ENCODE peak calls at places on chromosomes 1 and 21, in four cellular contexts. P is left ventricle myocardium inferior, R is GM23338, J is uterus. D is an unnamed sample.

GRCh38 chr1:37901191-37901892 is 42.0 kb upstream of the MTF1 start:
- DNase-seq in R (no peak), P (no peak), J (no peak), D (no peak)

GRCh38 chr1:45685308-45686080 is 839 bp downstream of the GPBP1L1 start:
- DNase-seq in J (no peak), P (no peak), R (peak; percentile 22), D (no peak)

GRCh38 chr1:199272107-199272506 is 633.3 kb downstream of the PTPRC start:
- DNase-seq in J (no peak), R (no peak), P (no peak), D (no peak)

GRCh38 chr1:115781830-115782229 is 13.3 kb upstream of the CASQ2 start:
- DNase-seq in P (no peak), J (no peak), R (no peak), D (no peak)

GRCh38 chr1:47424336-47424982 is 8.4 kb downstream of the FOXE3 start:
- DNase-seq in J (no peak), P (no peak), R (peak; percentile 95), D (no peak)

GRCh38 chr1:243912347-243912746 is 62.3 kb upstream of the AKT3 start:
- DNase-seq in J (no peak), P (no peak), R (no peak), D (no peak)

GRCh38 chr1:10791117-10791951 is 5.1 kb downstream of the CASZ1 start:
- DNase-seq in P (no peak), R (no peak), J (peak; percentile 66), D (no peak)

GRCh38 chr1:175317795-175318194 is 125.2 kb upstream of the KIAA0040 start:
- DNase-seq in R (no peak), P (no peak), J (peak; percentile 40), D (peak; percentile 56)

GRCh38 chr1:67721112-67721511 is 36.1 kb downstream of the GADD45A start:
- DNase-seq in P (no peak), J (no peak), R (no peak), D (no peak)

GRCh38 chr1:245378352-245379144 is 223.8 kb downstream of the KIF26B start:
- DNase-seq in R (peak; percentile 57), J (no peak), P (no peak), D (no peak)

GRCh38 chr1:177476706-177477105 is 305.9 kb downstream of the BRINP2 start:
- DNase-seq in J (no peak), P (no peak), R (no peak), D (no peak)

GRCh38 chr21:14541840-14542495 is 4.1 kb downstream of the SAMSN1 start:
- DNase-seq in J (no peak), R (no peak), P (no peak), D (no peak)

GRCh38 chr1:77193951-77194350 is 25.3 kb downstream of the PIGK start:
- DNase-seq in J (no peak), P (no peak), R (no peak), D (no peak)

GRCh38 chr1:32919811-32920733 is 18.9 kb upstream of the TMEM54 start:
- DNase-seq in P (no peak), R (no peak), J (no peak), D (no peak)

GRCh38 chr1:89873757-89874156 is 52.9 kb downstream of the LRRC8D start:
- DNase-seq in P (no peak), J (no peak), R (peak; percentile 23), D (no peak)

GRCh38 chr1:243850368-243851128 is 505 bp upstream of the AKT3 start:
- DNase-seq in P (peak; percentile 82), R (peak; percentile 90), J (peak; percentile 89), D (peak; percentile 80)

GRCh38 chr1:119090250-119090649 is 50.2 kb downstream of the WARS2 start:
- DNase-seq in R (no peak), P (no peak), J (no peak), D (no peak)

GRCh38 chr1:95041491-95042165 is 31.1 kb downstream of the ALG14 start:
- DNase-seq in J (peak; percentile 81), R (no peak), P (peak; percentile 17), D (no peak)

GRCh38 chr1:4083171-4084052 is 183.3 kb upstream of the C1orf174 start:
- DNase-seq in J (no peak), P (no peak), R (no peak), D (no peak)

GRCh38 chr1:244497805-244498204 is 36.7 kb downstream of the CATSPERE start:
- DNase-seq in R (no peak), P (no peak), J (no peak), D (no peak)

GRCh38 chr1:16720403-16721223 is 19.7 kb upstream of the RNU1-4 start:
- DNase-seq in P (no peak), J (no peak), R (no peak), D (no peak)

GRCh38 chr1:54567961-54568360 is 19.9 kb downstream of the ACOT11 start:
- DNase-seq in R (no peak), J (no peak), P (peak; percentile 18), D (no peak)

GRCh38 chr1:183841550-183841949 is 36.6 kb downstream of the RGL1 start:
- DNase-seq in R (no peak), J (no peak), P (no peak), D (no peak)

GRCh38 chr1:88608139-88608943 is 75.7 kb upstream of the PKN2 start:
- DNase-seq in R (peak; percentile 52), P (no peak), J (no peak), D (no peak)

GRCh38 chr1:201593200-201593828 is 54.4 kb downstream of the NAV1 start:
- DNase-seq in J (peak; percentile 90), R (no peak), P (no peak), D (no peak)

GRCh38 chr1:18865176-18865575 is 5.7 kb upstream of the TAS1R2 start:
- DNase-seq in R (no peak), P (no peak), J (no peak), D (no peak)

GRCh38 chr1:224211262-224211962 is 28.4 kb downstream of the DEGS1 start:
- DNase-seq in P (no peak), J (peak; percentile 39), R (no peak), D (peak; percentile 6)

GRCh38 chr1:16440150-16440479 is 409 bp upstream of the NECAP2 start:
- DNase-seq in P (no peak), J (no peak), R (peak; percentile 75), D (no peak)

DNA sequence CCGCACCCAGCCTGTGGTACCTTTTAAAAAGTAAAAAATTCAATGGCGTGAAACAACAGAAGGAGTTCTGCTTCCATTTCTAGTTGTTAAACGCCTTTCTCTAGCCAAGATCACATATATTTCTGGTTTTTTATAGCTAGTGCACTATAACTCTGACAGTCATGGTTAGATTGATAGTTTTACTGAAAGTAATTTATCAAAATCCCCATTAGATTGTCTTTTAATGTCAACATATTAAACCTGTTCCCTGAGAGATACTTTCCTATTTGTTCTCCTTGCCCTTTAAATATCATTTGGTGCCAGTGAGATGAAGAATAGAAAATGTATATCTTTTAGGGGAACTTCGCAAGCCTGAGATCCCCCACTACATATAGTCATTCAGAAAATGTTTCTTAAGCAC is 7.3 kb downstream of the SMAP2 start:
- DNase-seq in R (no peak), P (no peak), J (no peak), D (no peak)
- H3K27ac ChIP-seq in R (no peak overlapping the region), P (peak overlapping the region; percentile 28), J (peak overlapping the region; percentile 72), D (peak overlapping the region; percentile 99)

DNA sequence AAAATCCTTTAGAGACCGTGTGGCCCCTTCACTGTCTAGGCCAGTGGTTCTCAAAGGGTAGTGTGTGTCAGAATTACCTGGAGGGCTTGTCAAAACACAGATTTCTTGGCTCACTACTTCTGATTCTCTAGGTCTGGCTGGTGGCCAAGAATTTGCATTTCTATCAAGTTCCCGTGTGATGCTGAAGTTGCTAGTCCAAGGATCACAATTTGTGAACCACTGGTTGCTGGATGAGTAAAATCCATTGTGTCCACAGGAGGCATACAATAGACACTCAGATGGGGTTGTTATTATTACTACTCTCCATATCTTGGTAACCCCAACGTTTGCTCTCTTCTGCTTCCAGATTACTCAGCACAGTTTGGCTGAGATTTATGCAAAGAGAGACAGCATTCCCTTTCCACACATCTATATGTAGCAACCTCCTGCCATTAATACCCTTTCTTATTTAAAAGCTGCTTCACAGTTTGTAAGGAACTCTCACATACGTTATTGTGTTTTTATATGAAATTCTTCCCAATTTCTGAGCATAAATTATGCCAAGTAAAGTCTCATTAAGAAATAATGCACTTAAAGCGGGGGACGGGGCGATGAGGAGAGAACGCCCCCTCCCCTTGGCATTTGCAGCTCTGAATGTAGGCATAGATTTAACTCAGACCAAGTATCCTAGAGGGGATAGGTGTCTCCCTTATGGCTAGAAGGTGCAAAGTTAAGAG is 720 bp upstream of the TMCC2 start:
- DNase-seq in P (no peak), R (no peak), J (peak; percentile 33), D (no peak)
- H3K4me3 ChIP-seq in P (peak overlapping the region; percentile 77), R (peak overlapping the region; percentile 61), J (peak overlapping the region; percentile 49), D (peak overlapping the region; percentile 62)

DNA sequence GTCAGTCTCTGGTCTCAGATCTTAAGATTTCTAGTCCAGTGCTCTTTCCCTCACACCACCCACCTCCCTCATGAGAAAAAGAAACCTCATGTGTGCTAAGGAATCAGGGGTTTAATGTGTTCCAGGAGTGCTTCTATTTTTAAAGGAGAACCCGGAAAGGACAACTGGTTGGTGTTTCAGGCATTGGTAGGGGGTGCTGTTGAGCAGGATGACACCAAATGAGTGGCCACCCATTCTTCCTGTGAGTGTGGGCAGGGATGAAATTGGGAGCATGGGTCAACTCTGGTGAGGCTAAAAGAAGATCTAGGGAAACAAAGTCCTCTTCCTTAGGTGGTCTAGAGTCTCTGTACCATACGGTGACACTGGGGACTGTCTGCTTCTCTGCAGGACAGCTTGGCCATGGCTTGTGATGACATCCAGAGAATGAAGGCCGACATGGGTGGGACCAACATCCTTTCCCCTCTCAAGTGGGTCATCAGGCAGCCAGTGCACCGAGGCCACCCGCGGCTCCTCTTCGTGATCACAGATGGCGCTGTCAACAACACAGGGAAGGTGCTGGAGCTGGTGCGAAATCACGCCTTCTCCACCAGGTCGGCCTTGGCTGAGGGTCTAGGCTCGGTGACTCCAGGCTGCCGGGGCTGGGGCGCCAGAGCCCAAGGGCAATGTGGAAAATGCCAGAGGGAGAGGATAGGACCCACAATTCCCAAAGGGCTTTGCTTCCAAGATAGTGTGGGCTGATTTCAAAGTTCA is 39.3 kb downstream of the VWA5B1 start:
- DNase-seq in P (no peak), R (peak; percentile 55), J (no peak), D (no peak)
- TF ChIP-seq CTCF in P (no peak), R (peak; percentile 65), J (no peak), D (no peak)

GRCh38 chr1:63935148-63935547 is 161.3 kb downstream of the ROR1 start:
- DNase-seq in J (no peak), R (no peak), P (no peak), D (no peak)

GRCh38 chr1:63936276-63936675 is 162.5 kb downstream of the ROR1 start:
- DNase-seq in J (no peak), R (no peak), P (no peak), D (no peak)

GRCh38 chr1:63931468-63931867 is 157.7 kb downstream of the ROR1 start:
- DNase-seq in J (no peak), P (no peak), R (no peak), D (no peak)

GRCh38 chr1:63937623-63938022 is 163.8 kb downstream of the ROR1 start:
- DNase-seq in P (no peak), R (no peak), J (no peak), D (no peak)

GRCh38 chr1:63935553-63935952 is 161.7 kb downstream of the ROR1 start:
- DNase-seq in R (no peak), J (no peak), P (no peak), D (no peak)
- H3K27ac ChIP-seq in R (no peak overlapping the region), J (no peak overlapping the region), P (peak overlapping the region; percentile 30), D (peak overlapping the region; percentile 10)

D was measured in heart right ventricle.